ENCODE peak calls at places on chromosomes 4 and X, in ten cellular contexts. C, M, X, O, V, D, G, K, F and Q are unnamed samples.

GRCh38 chr4:147740176-147740575 is 8.3 kb downstream of the ARHGAP10 start:
- DNase-seq in C (no peak), M (no peak), X (no peak), O (no peak), V (no peak), D (no peak), G (no peak), K (no peak), F (no peak), Q (no peak)

GRCh38 chr4:165112258-165113156 is at the start of gene TMEM192:
- DNase-seq in C (peak; percentile 99), M (peak; percentile 91), X (peak; percentile 72), O (peak; percentile 97), V (peak; percentile 97), D (peak; percentile 96), G (peak; percentile 93), K (peak; percentile 98), F (peak; percentile 88), Q (peak; percentile 99)

GRCh38 chrX:68920541-68920940 is 91.7 kb downstream of the EFNB1 start:
- DNase-seq in C (no peak), M (no peak), X (no peak), O (no peak), V (peak; percentile 36), D (no peak), G (no peak), K (no peak), F (peak; percentile 15), Q (no peak)

GRCh38 chr4:34633216-34633615 is 1611.1 kb downstream of the ARAP2 start:
- DNase-seq in C (no peak), M (no peak), X (no peak), O (no peak), V (no peak), D (no peak), G (no peak), K (no peak), F (no peak), Q (no peak)

GRCh38 chr4:1026115-1026514 is 14.7 kb downstream of the FGFRL1 start:
- DNase-seq in C (no peak), M (no peak), X (no peak), O (no peak), V (no peak), D (no peak), G (no peak), K (no peak), F (no peak), Q (no peak)

GRCh38 chr4:126441173-126441810 is 1126.5 kb downstream of the FAT4 start:
- DNase-seq in C (no peak), M (no peak), X (no peak), O (no peak), V (no peak), D (no peak), G (no peak), K (no peak), F (no peak), Q (no peak)

GRCh38 chr4:185726931-185727330 is 85.1 kb downstream of the SORBS2 start:
- DNase-seq in C (no peak), M (no peak), X (no peak), O (no peak), V (peak; percentile 40), D (no peak), G (no peak), K (no peak), F (no peak), Q (no peak)

GRCh38 chr4:183407128-183407585 is 37.3 kb upstream of the CDKN2AIP start:
- DNase-seq in C (peak; percentile 96), M (peak; percentile 90), X (peak; percentile 40), O (peak; percentile 90), V (peak; percentile 89), D (peak; percentile 75), G (peak; percentile 56), K (peak; percentile 81), F (peak; percentile 75), Q (peak; percentile 94)

GRCh38 chrX:34658316-34658715 is 1.2 kb upstream of the TMEM47 start:
- DNase-seq in C (no peak), M (no peak), X (no peak), O (no peak), V (no peak), D (no peak), G (no peak), K (no peak), F (no peak), Q (no peak)

GRCh38 chrX:132409780-132410556 is 78.9 kb downstream of the MBNL3 start:
- DNase-seq in C (no peak), M (no peak), X (no peak), O (no peak), V (no peak), D (no peak), G (no peak), K (no peak), F (no peak), Q (no peak)

GRCh38 chr4:77002321-77002720 is 52.8 kb downstream of the SEPTIN11 start:
- DNase-seq in C (no peak), M (no peak), X (no peak), O (peak; percentile 67), V (no peak), D (no peak), G (no peak), K (no peak), F (no peak), Q (no peak)

GRCh38 chrX:32155044-32155638 is 1056.2 kb downstream of the DMD start:
- DNase-seq in C (no peak), M (no peak), X (no peak), O (no peak), V (no peak), D (no peak), G (no peak), K (no peak), F (no peak), Q (no peak)

GRCh38 chr4:95431678-95432077 is 117.1 kb downstream of the UNC5C start:
- DNase-seq in C (no peak), M (no peak), X (no peak), O (no peak), V (no peak), D (no peak), G (no peak), K (no peak), F (no peak), Q (no peak)

GRCh38 chr4:113636877-113637276 is 124.7 kb downstream of the CAMK2D start:
- DNase-seq in C (no peak), M (peak; percentile 77), X (no peak), O (no peak), V (no peak), D (no peak), G (no peak), K (peak; percentile 22), F (no peak), Q (no peak)

GRCh38 chr4:110159544-110159943 is 38.9 kb downstream of the ELOVL6 start:
- DNase-seq in C (no peak), M (no peak), X (no peak), O (no peak), V (no peak), D (no peak), G (no peak), K (no peak), F (no peak), Q (no peak)

GRCh38 chr4:185656467-185656890 is 121.2 kb upstream of the PDLIM3 start:
- DNase-seq in C (no peak), M (no peak), X (no peak), O (peak; percentile 61), V (no peak), D (peak; percentile 53), G (no peak), K (no peak), F (no peak), Q (no peak)

GRCh38 chr4:53015681-53016080 is 153.6 kb downstream of the RASL11B start:
- DNase-seq in C (no peak), M (peak; percentile 38), X (no peak), O (peak; percentile 81), V (peak; percentile 66), D (no peak), G (no peak), K (no peak), F (no peak), Q (no peak)

GRCh38 chr4:41360214-41360910 is 103.6 kb downstream of the UCHL1 start:
- DNase-seq in C (peak; percentile 91), M (peak; percentile 29), X (no peak), O (peak; percentile 70), V (peak; percentile 45), D (peak; percentile 65), G (peak; percentile 83), K (peak; percentile 20), F (peak; percentile 29), Q (no peak)
- TF ChIP-seq POLR2A in C (no peak), M (no peak), X (peak; percentile 16), O (no peak), V (no peak), D (no peak), G (peak; percentile 55), K (no peak), F (no peak), Q (no peak)

DNA sequence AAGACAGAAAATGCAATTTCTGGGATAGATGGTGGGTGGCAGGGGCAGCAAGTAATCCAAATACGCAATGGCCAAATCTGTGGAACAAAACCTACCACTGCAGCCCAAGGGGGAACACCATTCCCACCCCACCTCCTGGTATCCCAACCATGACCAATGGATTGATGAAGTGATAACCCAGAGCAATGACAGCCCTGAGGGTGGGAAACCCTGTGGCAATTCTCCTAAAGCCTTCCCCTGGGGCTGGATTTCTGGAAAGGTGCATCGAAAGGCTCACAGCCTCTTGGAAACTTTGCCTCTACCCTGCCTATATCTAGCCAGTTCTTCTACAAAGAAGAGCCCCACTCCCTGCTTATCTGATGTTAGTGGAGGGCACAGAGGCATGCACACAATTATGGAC is 59.9 kb upstream of the TXK start:
- DNase-seq in C (no peak), M (no peak), X (no peak), O (no peak), V (no peak), D (no peak), G (no peak), K (no peak), F (no peak), Q (no peak)
- H3K4me3 ChIP-seq in C (no peak overlapping the region), M (no peak overlapping the region), X (no peak overlapping the region), O (no peak overlapping the region), V (no peak overlapping the region), D (no peak overlapping the region), G (no peak overlapping the region), K (no peak overlapping the region), F (no peak overlapping the region), Q (no peak overlapping the region)

DNA sequence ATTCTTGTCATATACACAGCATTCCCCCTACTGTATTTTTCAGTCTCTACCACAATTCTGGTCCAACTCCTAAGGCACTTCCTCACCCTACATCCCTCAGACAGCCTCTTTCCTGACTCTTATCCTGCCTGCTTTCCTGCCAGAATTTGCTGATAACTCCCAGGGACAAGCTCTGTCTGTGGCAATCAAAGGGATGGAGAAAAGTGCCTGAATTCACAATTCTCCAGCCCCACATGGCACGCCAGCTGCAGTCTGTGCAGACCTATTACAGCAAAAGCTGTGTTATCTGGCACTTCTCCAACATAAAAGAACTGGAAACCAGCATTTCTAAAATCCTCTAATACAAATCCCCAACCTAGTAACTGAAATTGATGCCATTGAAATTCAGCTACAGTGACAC is 404.8 kb downstream of the KLHL13 start:
- DNase-seq in C (no peak), M (no peak), X (no peak), O (no peak), V (no peak), D (no peak), G (no peak), K (no peak), F (no peak), Q (no peak)
- TF ChIP-seq POLR2A in C (no peak), M (no peak), X (no peak), O (no peak), V (no peak), D (no peak), G (no peak), K (no peak), F (no peak), Q (no peak)

GRCh38 chr4:2949782-2950125 is 13.5 kb downstream of the NOP14 start:
- DNase-seq in C (no peak), M (no peak), X (no peak), O (no peak), V (no peak), D (no peak), G (no peak), K (no peak), F (no peak), Q (no peak)
- H3K4me3 ChIP-seq in C (no peak overlapping the region), M (no peak overlapping the region), X (no peak overlapping the region), O (no peak overlapping the region), V (no peak overlapping the region), D (no peak overlapping the region), G (no peak overlapping the region), K (no peak overlapping the region), F (no peak overlapping the region), Q (no peak overlapping the region)